ENCODE peak calls at places on chromosomes 13 and 19, in nine cellular contexts. G, A, R, O, Q, T, L, S and H are unnamed samples.
A peak's percentile ranks its signal among the peaks of the same experiment; 100 is the strongest.

GRCh38 chr19:1668339-1669123 is 16.1 kb upstream of the TCF3 start:
- DNase-seq in G (peak; percentile 39), A (no peak), R (no peak), O (no peak), Q (peak; percentile 25), T (no peak), L (peak; percentile 18), S (no peak), H (no peak)

GRCh38 chr13:19982447-19983043 is 24.0 kb downstream of the ZMYM2 start:
- DNase-seq in G (no peak), A (no peak), R (no peak), O (no peak), Q (no peak), T (no peak), L (no peak), S (no peak), H (no peak)

GRCh38 chr19:6273701-6274601 is 5.8 kb downstream of the MLLT1 start:
- DNase-seq in G (peak; percentile 93), A (no peak), R (no peak), O (no peak), Q (peak; percentile 96), T (peak; percentile 97), L (peak; percentile 82), S (no peak), H (peak; percentile 87)

GRCh38 chr13:74191036-74191809 is 57.0 kb upstream of the KLF12 start:
- DNase-seq in G (no peak), A (no peak), R (no peak), O (no peak), Q (peak; percentile 30), T (no peak), L (peak; percentile 21), S (no peak), H (no peak)

GRCh38 chr19:13619203-13619632 is 112.9 kb upstream of the CACNA1A start:
- DNase-seq in G (no peak), A (no peak), R (no peak), O (no peak), Q (no peak), T (peak; percentile 26), L (no peak), S (no peak), H (no peak)

GRCh38 chr13:103287659-103288058 is 221.4 kb upstream of the SLC10A2 start:
- DNase-seq in G (no peak), A (no peak), R (no peak), O (no peak), Q (no peak), T (no peak), L (peak; percentile 34), S (no peak), H (no peak)

GRCh38 chr19:52226652-52227051 is 36.8 kb downstream of the PPP2R1A start:
- DNase-seq in G (no peak), A (no peak), R (no peak), O (no peak), Q (no peak), T (no peak), L (no peak), S (no peak), H (no peak)

GRCh38 chr19:749811-750210 is 1.1 kb upstream of the MISP start:
- DNase-seq in G (no peak), A (no peak), R (no peak), O (no peak), Q (no peak), T (no peak), L (no peak), S (no peak), H (no peak)

GRCh38 chr13:33183431-33184130 is 102.0 kb downstream of the STARD13 start:
- DNase-seq in G (no peak), A (no peak), R (no peak), O (no peak), Q (peak; percentile 72), T (peak; percentile 89), L (peak; percentile 70), S (no peak), H (no peak)

GRCh38 chr13:90453342-90453741 is 894.1 kb upstream of the MIR17HG start:
- DNase-seq in G (no peak), A (no peak), R (no peak), O (no peak), Q (no peak), T (no peak), L (no peak), S (no peak), H (no peak)

GRCh38 chr13:107678075-107678689 is 537.2 kb downstream of the LIG4 start:
- DNase-seq in G (no peak), A (no peak), R (no peak), O (no peak), Q (no peak), T (no peak), L (peak; percentile 60), S (no peak), H (no peak)

GRCh38 chr19:3382460-3383100 is 16.2 kb downstream of the NFIC start:
- DNase-seq in G (no peak), A (no peak), R (no peak), O (no peak), Q (no peak), T (no peak), L (no peak), S (no peak), H (no peak)

GRCh38 chr13:72255908-72256307 is 388.9 kb upstream of the DACH1 start:
- DNase-seq in G (no peak), A (no peak), R (no peak), O (no peak), Q (peak; percentile 43), T (peak; percentile 64), L (peak; percentile 65), S (peak; percentile 42), H (no peak)

GRCh38 chr13:72141845-72142470 is 275.0 kb upstream of the DACH1 start:
- DNase-seq in G (no peak), A (no peak), R (no peak), O (no peak), Q (no peak), T (peak; percentile 60), L (peak; percentile 88), S (no peak), H (no peak)

GRCh38 chr13:97434417-97435296 is 688 bp downstream of the RAP2A start:
- DNase-seq in G (peak; percentile 69), A (peak; percentile 26), R (no peak), O (peak; percentile 28), Q (peak; percentile 38), T (peak; percentile 46), L (peak; percentile 41), S (no peak), H (peak; percentile 44)

GRCh38 chr13:97255515-97255999 is 33.4 kb downstream of the MBNL2 start:
- DNase-seq in G (no peak), A (no peak), R (no peak), O (no peak), Q (no peak), T (peak; percentile 22), L (no peak), S (no peak), H (no peak)

GRCh38 chr19:24101459-24102122 is 14.6 kb downstream of the ZNF254 start:
- DNase-seq in G (no peak), A (no peak), R (no peak), O (no peak), Q (no peak), T (no peak), L (peak; percentile 46), S (no peak), H (no peak)

GRCh38 chr19:18593367-18594095 is 4.9 kb downstream of the REX1BD start:
- DNase-seq in G (no peak), A (peak; percentile 39), R (no peak), O (no peak), Q (no peak), T (no peak), L (no peak), S (peak; percentile 50), H (no peak)